ENCODE peak calls at places on chromosomes 6 and 20, in five cellular contexts. C is SHP77; B is activated CD4-positive, alpha-beta memory T cell treated with anti-CD3 and anti-CD28 coated beads for 36 hours; I is HCEC 1CT; U is stimulated activated CD4-positive, alpha-beta T cell treated with anti-CD3 and anti-CD28 coated beads, Interleukin-4, amount 100 ng/mL, for 1 hour. W is an unnamed sample.

GRCh38 chr20:63756648-63756991 is 17.0 kb downstream of the SLC2A4RG start:
- DNase-seq in U (no peak), B (peak), I (no peak), C (no peak), W (no peak)

GRCh38 chr6:101932704-101933103 is 539.2 kb downstream of the GRIK2 start:
- DNase-seq in U (no peak), I (no peak), B (no peak), C (no peak), W (no peak)

GRCh38 chr20:54848262-54848661 is 372.9 kb downstream of the DOK5 start:
- DNase-seq in C (no peak), I (no peak), U (no peak), B (no peak), W (no peak)

GRCh38 chr20:54909702-54910101 is 434.3 kb downstream of the DOK5 start:
- DNase-seq in B (no peak), C (no peak), U (no peak), I (no peak), W (no peak)

GRCh38 chr6:30614044-30614842 is 2.8 kb downstream of the PPP1R10 start:
- DNase-seq in U (no peak), I (peak), C (no peak), B (no peak), W (no peak)

GRCh38 chr20:35122787-35123405 is 24.2 kb downstream of the EDEM2 start:
- DNase-seq in B (no peak), C (no peak), U (no peak), I (no peak), W (no peak)

GRCh38 chr6:112576421-112576820 is 229.3 kb downstream of the RFPL4B start:
- DNase-seq in I (no peak), C (no peak), U (no peak), B (no peak), W (no peak)

GRCh38 chr6:43389713-43390265 is 20.3 kb upstream of the ZNF318 start:
- DNase-seq in B (no peak), I (no peak), U (no peak), C (no peak), W (no peak)

GRCh38 chr20:50810842-50811241 is 16.0 kb downstream of the BCAS4 start:
- DNase-seq in C (no peak), I (no peak), B (no peak), U (no peak), W (no peak)